ENCODE peak calls at places on chromosomes 11 and 22, in four cellular contexts. One of them, this sample, is unnamed.

GRCh38 chr11:73326929-73327811 is 19.1 kb downstream of the ARHGEF17 start:
- DNase-seq in NCI-H1417: no peak
- DNase-seq in globus pallidus: no peak
- DNase-seq in AG20443: no peak
- DNase-seq in this sample: no peak

GRCh38 chr11:44818110-44818509 is 91.3 kb downstream of the TSPAN18 start:
- DNase-seq in NCI-H1417: no peak
- DNase-seq in globus pallidus: no peak
- DNase-seq in AG20443: no peak
- DNase-seq in this sample: no peak

GRCh38 chr11:429931-430456 is 11.8 kb downstream of the ANO9 start:
- DNase-seq in NCI-H1417: no peak
- DNase-seq in globus pallidus: no peak
- DNase-seq in AG20443: no peak
- DNase-seq in this sample: no peak

GRCh38 chr22:22410121-22410520 is 98.4 kb downstream of the ZNF280B start:
- DNase-seq in NCI-H1417: no peak
- DNase-seq in globus pallidus: peak
- DNase-seq in AG20443: no peak
- DNase-seq in this sample: no peak

GRCh38 chr11:125215951-125216350 is 51.4 kb downstream of the PKNOX2 start:
- DNase-seq in NCI-H1417: no peak
- DNase-seq in globus pallidus: no peak
- DNase-seq in AG20443: no peak
- DNase-seq in this sample: no peak

GRCh38 chr11:35579557-35580396 is 38.5 kb upstream of the FJX1 start:
- DNase-seq in NCI-H1417: no peak
- DNase-seq in globus pallidus: no peak
- DNase-seq in AG20443: peak
- DNase-seq in this sample: no peak

GRCh38 chr11:133926466-133927246 is 30.1 kb downstream of the IGSF9B start:
- DNase-seq in NCI-H1417: no peak
- DNase-seq in globus pallidus: no peak
- DNase-seq in AG20443: no peak
- DNase-seq in this sample: no peak

GRCh38 chr11:75524576-75525432 is 937 bp downstream of the GDPD5 start:
- DNase-seq in NCI-H1417: peak
- DNase-seq in globus pallidus: no peak
- DNase-seq in AG20443: peak
- DNase-seq in this sample: no peak

GRCh38 chr11:64990222-64990918 is 6.4 kb downstream of the BATF2 start:
- DNase-seq in NCI-H1417: no peak
- DNase-seq in globus pallidus: no peak
- DNase-seq in AG20443: no peak
- DNase-seq in this sample: peak

GRCh38 chr11:88535916-88536547 is 198.5 kb upstream of the CTSC start:
- DNase-seq in NCI-H1417: no peak
- DNase-seq in globus pallidus: no peak
- DNase-seq in AG20443: peak
- DNase-seq in this sample: no peak